ENCODE peak calls at places on chromosome 16, in nine cellular contexts. W is left colon; K is HuH-7; O is T-helper 2 cell; J is CD8-positive, alpha-beta memory T cell; X is effector memory CD4-positive, alpha-beta T cell; Z is NCI-H1436; C is BJ; R is stimulated activated naive CD4-positive, alpha-beta T cell treated with Interleukin-2 at 50 U/mL for 16 hours. Y is an unnamed sample.

GRCh38 chr16:52069866-52070265 is 477.1 kb downstream of the TOX3 start:
- DNase-seq in X (no peak), R (no peak), C (no peak), Z (peak; percentile 62), J (no peak), O (no peak), K (no peak), W (no peak), Y (peak; percentile 11)

GRCh38 chr16:79874391-79874790 is 273.9 kb upstream of the MAF start:
- DNase-seq in O (no peak), J (no peak), C (no peak), W (no peak), K (no peak), Z (no peak), X (no peak), R (no peak), Y (no peak)

GRCh38 chr16:19436540-19436939 is 18.9 kb downstream of the TMC5 start:
- DNase-seq in K (no peak), O (no peak), R (no peak), W (no peak), J (no peak), X (no peak), C (no peak), Z (no peak), Y (no peak)

GRCh38 chr16:53836142-53836541 is 132.2 kb downstream of the FTO start:
- DNase-seq in R (no peak), C (no peak), O (no peak), W (no peak), K (no peak), X (no peak), J (no peak), Z (no peak), Y (no peak)

GRCh38 chr16:85986931-85987749 is 88.2 kb downstream of the IRF8 start:
- DNase-seq in W (peak; percentile 62), Z (no peak), C (no peak), X (peak; percentile 18), R (peak; percentile 13), O (no peak), K (peak; percentile 92), J (peak; percentile 16), Y (no peak)

GRCh38 chr16:87412371-87412995 is 20.3 kb downstream of the MAP1LC3B start:
- DNase-seq in W (no peak), C (no peak), X (no peak), Z (no peak), J (no peak), R (no peak), K (no peak), O (no peak), Y (no peak)

GRCh38 chr16:3364774-3365427 is 9.2 kb downstream of the OR2C1 start:
- DNase-seq in J (peak; percentile 83), C (peak; percentile 84), X (peak; percentile 83), K (peak; percentile 80), R (peak; percentile 84), W (peak; percentile 83), O (peak; percentile 81), Z (peak; percentile 91), Y (peak; percentile 95)

GRCh38 chr16:67803894-67804293 is 2.5 kb downstream of the RANBP10 start:
- DNase-seq in J (no peak), C (no peak), W (no peak), X (no peak), Z (no peak), K (no peak), R (no peak), O (no peak), Y (no peak)

GRCh38 chr16:69482410-69482951 is 58.1 kb downstream of the CYB5B start:
- DNase-seq in O (no peak), J (no peak), K (no peak), W (peak; percentile 15), C (no peak), X (no peak), R (no peak), Z (peak; percentile 1), Y (peak; percentile 27)

GRCh38 chr16:13519871-13520270 is 400.1 kb upstream of the ERCC4 start:
- DNase-seq in W (no peak), J (no peak), O (no peak), X (no peak), K (no peak), Z (no peak), C (no peak), R (no peak), Y (no peak)

GRCh38 chr16:52621651-52622050 is 74.7 kb upstream of the TOX3 start:
- DNase-seq in O (no peak), X (no peak), J (no peak), K (no peak), C (no peak), Z (no peak), R (no peak), W (no peak), Y (no peak)

GRCh38 chr16:82248257-82248656 is 78.2 kb upstream of the MPHOSPH6 start:
- DNase-seq in Z (no peak), K (no peak), X (no peak), C (no peak), O (no peak), W (no peak), R (no peak), J (no peak), Y (no peak)

GRCh38 chr16:57413301-57413730 is 8.7 kb downstream of the CCL17 start:
- DNase-seq in W (no peak), Z (no peak), K (no peak), O (no peak), R (no peak), C (no peak), X (no peak), J (no peak), Y (no peak)

GRCh38 chr16:24273511-24273910 is 17.4 kb downstream of the CACNG3 start:
- DNase-seq in Z (no peak), J (no peak), W (no peak), K (no peak), O (no peak), X (no peak), R (no peak), C (no peak), Y (peak; percentile 17)

GRCh38 chr16:50683689-50684374 is 2.7 kb upstream of the SNX20 start:
- DNase-seq in C (no peak), X (peak; percentile 45), J (peak; percentile 57), Z (no peak), W (no peak), R (peak; percentile 34), O (peak; percentile 56), K (no peak), Y (no peak)

GRCh38 chr16:57863434-57864160 is 61.3 kb upstream of the KIFC3 start:
- DNase-seq in J (no peak), O (no peak), Z (peak; percentile 13), W (peak; percentile 55), C (peak; percentile 40), X (no peak), K (no peak), R (no peak), Y (peak; percentile 79)

GRCh38 chr16:85648070-85648714 is 35.1 kb downstream of the GSE1 start:
- DNase-seq in O (no peak), X (no peak), C (no peak), J (no peak), Z (no peak), K (no peak), W (no peak), R (no peak), Y (no peak)

GRCh38 chr16:28003021-28003865 is 60.3 kb downstream of the GSG1L start:
- DNase-seq in K (no peak), J (no peak), O (no peak), R (no peak), C (no peak), Z (no peak), X (no peak), W (no peak), Y (no peak)

GRCh38 chr16:30054451-30054850 is 11.1 kb upstream of the ALDOA start:
- DNase-seq in W (no peak), K (no peak), R (no peak), C (no peak), J (no peak), Z (no peak), O (no peak), X (no peak), Y (no peak)

GRCh38 chr16:78705694-78706093 is 606.2 kb downstream of the WWOX start:
- DNase-seq in C (no peak), R (peak; percentile 4), X (no peak), J (peak; percentile 40), K (no peak), O (peak; percentile 21), Z (no peak), W (no peak), Y (peak; percentile 2)